ENCODE peak calls at places on chromosomes 2 and 18, in five cellular contexts. V is HepG2, B is HEK293T, L is H1, F is GM12878. I is an unnamed sample.

GRCh38 chr2:111134082-111134481 is 13.4 kb downstream of the BCL2L11 start:
- DNase-seq in F (no peak), L (no peak), B (no peak), V (no peak), I (no peak)

GRCh38 chr2:129062160-129062912 is 743.7 kb upstream of the HS6ST1 start:
- DNase-seq in B (no peak), V (no peak), F (no peak), L (no peak), I (no peak)

GRCh38 chr2:5021148-5021547 is 671.0 kb upstream of the SOX11 start:
- DNase-seq in B (no peak), V (no peak), L (no peak), F (no peak), I (no peak)

GRCh38 chr2:136156411-136156810 is 38.5 kb upstream of the CXCR4 start:
- DNase-seq in B (no peak), V (no peak), F (no peak), L (no peak), I (no peak)

GRCh38 chr2:105150231-105150630 is 91.3 kb upstream of the GPR45 start:
- DNase-seq in F (no peak), V (no peak), B (no peak), L (no peak), I (no peak)

GRCh38 chr2:228064796-228065315 is 116.6 kb downstream of the SPHKAP start:
- DNase-seq in V (no peak), B (no peak), L (no peak), F (no peak), I (no peak)

GRCh38 chr2:152241956-152242355 is 66.4 kb upstream of the STAM2 start:
- DNase-seq in F (no peak), V (no peak), L (no peak), B (no peak), I (no peak)

GRCh38 chr18:23191952-23192662 is 56.8 kb downstream of the CABLES1 start:
- DNase-seq in V (no peak), L (no peak), F (no peak), B (no peak), I (no peak)

GRCh38 chr2:215884741-215885140 is 128.6 kb downstream of the MREG start:
- DNase-seq in F (no peak), B (no peak), L (no peak), V (no peak), I (no peak)

GRCh38 chr2:241092677-241093076 is 9.4 kb downstream of the MTERF4 start:
- DNase-seq in L (no peak), B (no peak), F (no peak), V (no peak), I (no peak)

GRCh38 chr2:12465631-12466135 is 251.1 kb upstream of the TRIB2 start:
- DNase-seq in F (no peak), V (no peak), B (no peak), L (no peak), I (no peak)

GRCh38 chr2:38374978-38375377 is 2.1 kb downstream of the ATL2 start:
- DNase-seq in V (no peak), B (no peak), F (no peak), L (no peak), I (no peak)

GRCh38 chr2:63819765-63820717 is 21.7 kb upstream of the UGP2 start:
- DNase-seq in L (no peak), B (no peak), V (peak), F (no peak), I (no peak)

GRCh38 chr18:48293954-48294893 is 115.0 kb downstream of the ZBTB7C start:
- DNase-seq in B (no peak), F (no peak), L (peak), V (no peak), I (no peak)

GRCh38 chr2:55721601-55722215 is 28.1 kb upstream of the PNPT1 start:
- DNase-seq in B (no peak), L (no peak), F (no peak), V (no peak), I (no peak)

GRCh38 chr2:38720613-38721241 is 30.4 kb downstream of the SRSF7 start:
- DNase-seq in V (no peak), L (no peak), F (peak), B (no peak), I (no peak)

GRCh38 chr2:196230051-196230450 is 58.7 kb upstream of the STK17B start:
- DNase-seq in L (no peak), V (no peak), B (no peak), F (no peak), I (no peak)

GRCh38 chr2:96105152-96105915 is 11.0 kb downstream of the ADRA2B start:
- DNase-seq in V (no peak), B (no peak), F (no peak), L (peak), I (no peak)

GRCh38 chr2:128314026-128314347 is 4.7 kb downstream of the HS6ST1 start:
- DNase-seq in B (no peak), V (no peak), L (peak), F (no peak), I (no peak)

GRCh38 chr2:149634103-149634502 is 46.5 kb upstream of the MMADHC start:
- DNase-seq in V (no peak), L (no peak), F (no peak), B (no peak), I (no peak)

GRCh38 chr2:103448416-103448815 is 686.6 kb downstream of the TMEM182 start:
- DNase-seq in B (no peak), V (no peak), L (no peak), F (no peak), I (no peak)

DNA sequence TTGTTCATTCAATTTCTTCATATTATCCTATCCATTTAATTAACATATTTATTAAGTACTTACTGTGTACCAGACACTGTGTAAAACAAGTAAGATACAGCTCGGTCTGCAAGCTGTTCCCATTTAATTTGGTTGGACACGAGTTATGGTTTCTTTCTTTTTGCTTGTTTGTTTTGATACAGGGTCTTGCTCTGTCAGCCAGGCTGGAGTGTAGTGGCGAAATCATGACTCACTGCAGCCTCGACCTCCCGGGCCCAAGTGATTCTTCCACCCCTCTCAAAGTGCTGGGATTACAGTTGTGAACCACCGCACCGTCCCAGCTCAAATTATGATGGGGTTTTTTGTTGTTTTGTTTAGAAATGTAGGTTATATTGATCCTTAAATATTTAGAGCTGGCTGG is 9.0 kb downstream of the CYBRD1 start:
- DNase-seq in B (no peak), V (no peak), F (no peak), L (no peak), I (no peak)
- TF ChIP-seq SUZ12 in B (no peak), V (no peak), F (no peak), L (no peak), I (no peak)

GRCh38 chr2:126849991-126850535 is 48.6 kb upstream of the TEX51 start:
- DNase-seq in B (no peak), F (no peak), V (no peak), L (no peak), I (no peak)
- TF ChIP-seq SUZ12 in B (no peak), F (no peak), V (no peak), L (no peak), I (no peak)

GRCh38 chr2:176092270-176093144 is at the start of gene HOXD13:
- DNase-seq in F (no peak), V (no peak), L (peak), B (peak), I (no peak)
- TF ChIP-seq SUZ12 in F (peak), V (no peak), L (no peak), B (no peak), I (no peak)

GRCh38 chr2:25377822-25378421 is 36.2 kb upstream of the DNMT3A start:
- DNase-seq in F (no peak), B (no peak), L (peak), V (no peak), I (no peak)

GRCh38 chr2:25380586-25381360 is 39.0 kb upstream of the DNMT3A start:
- DNase-seq in B (no peak), V (no peak), F (no peak), L (peak), I (no peak)

GRCh38 chr2:25380023-25380422 is 38.3 kb upstream of the DNMT3A start:
- DNase-seq in L (no peak), B (no peak), F (no peak), V (no peak), I (no peak)

GRCh38 chr2:25379535-25379934 is 37.8 kb upstream of the DNMT3A start:
- DNase-seq in L (peak), B (no peak), V (no peak), F (no peak), I (no peak)

GRCh38 chr2:25378731-25379490 is 37.2 kb upstream of the DNMT3A start:
- DNase-seq in L (no peak), F (no peak), B (no peak), V (no peak), I (no peak)
- TF ChIP-seq SUZ12 in L (no peak), F (no peak), B (no peak), V (no peak), I (no peak)

GRCh38 chr2:70188460-70188859 is 2.4 kb downstream of the C2orf42 start:
- DNase-seq in L (no peak), F (no peak), V (peak), B (no peak), I (no peak)

GRCh38 chr2:70192516-70192915 is 1.7 kb upstream of the C2orf42 start:
- DNase-seq in B (no peak), L (no peak), V (no peak), F (no peak), I (no peak)

GRCh38 chr2:70191244-70191735 is 471 bp upstream of the C2orf42 start:
- DNase-seq in F (no peak), B (no peak), L (no peak), V (no peak), I (no peak)

GRCh38 chr2:70190413-70191243 is at the start of gene C2orf42:
- DNase-seq in B (peak), F (peak), V (peak), L (peak), I (peak)

DNA sequence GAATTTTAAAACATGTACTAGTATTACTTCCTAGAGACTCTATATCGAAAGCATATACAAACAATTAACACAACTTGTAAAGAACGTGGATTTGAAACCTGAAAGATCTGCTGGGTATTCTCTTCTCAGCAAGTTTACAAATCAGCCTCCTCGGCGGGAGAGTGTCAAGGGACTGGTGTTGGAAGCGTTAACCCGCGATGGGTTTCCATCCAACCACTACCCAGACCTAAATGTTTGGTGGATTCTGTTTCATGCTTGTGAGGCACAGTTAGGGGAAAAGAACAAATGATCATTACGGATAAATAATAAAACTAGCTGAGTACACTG is 770 bp downstream of the C2orf42 start:
- DNase-seq in B (peak), F (no peak), L (no peak), V (no peak), I (peak)
- TF ChIP-seq SUZ12 in B (no peak), F (no peak), L (no peak), V (no peak), I (no peak)

DNA sequence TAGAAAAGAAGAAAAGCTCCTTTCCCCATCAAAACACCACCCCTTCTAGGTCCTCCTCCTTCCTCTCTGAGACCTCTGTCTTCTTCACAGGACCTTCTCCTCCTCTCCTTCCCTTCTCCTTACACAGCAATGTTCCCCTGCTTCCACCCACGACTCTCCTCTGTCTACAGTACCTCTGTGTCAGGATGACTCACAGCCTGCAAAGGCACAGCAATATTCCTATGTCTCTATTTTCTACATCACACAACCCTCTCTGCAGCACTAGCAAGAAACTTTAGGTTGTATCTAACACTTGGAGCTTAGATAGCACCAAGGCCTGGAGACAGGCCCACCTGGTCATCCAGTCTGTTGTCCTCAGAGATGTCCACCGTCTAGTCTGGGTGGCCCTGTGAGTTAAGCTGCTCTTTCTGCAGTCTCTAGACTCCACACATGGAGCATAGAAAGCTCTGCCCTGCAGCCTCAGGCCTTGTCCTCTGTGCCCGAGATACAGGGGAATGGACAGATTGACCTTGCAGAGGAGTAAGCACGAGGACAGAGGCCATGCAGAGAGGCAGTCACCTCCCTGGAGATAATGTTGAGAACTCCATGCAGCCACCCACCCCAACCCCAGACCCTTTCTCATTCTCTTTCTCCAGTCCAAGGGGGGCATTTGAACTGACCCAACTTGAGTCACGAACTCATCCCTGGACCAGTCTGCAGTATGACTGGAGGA is 212.0 kb downstream of the TNS1 start:
- DNase-seq in F (no peak), L (no peak), B (no peak), V (no peak), I (no peak)
- TF ChIP-seq SUZ12 in F (no peak), L (no peak), B (no peak), V (no peak), I (no peak)

GRCh38 chr18:76992226-76993084 is 140.1 kb downstream of the MBP start:
- DNase-seq in L (no peak), B (no peak), F (no peak), V (no peak), I (no peak)
- TF ChIP-seq SUZ12 in L (no peak), B (no peak), F (no peak), V (no peak), I (no peak)

I was measured in NT2/D1.